ENCODE peak calls at places on chromosomes 1 and 21, in six cellular contexts. U is astrocyte of the spinal cord, H is bronchial epithelial cell, W is adipocyte, L is mammary epithelial cell, Q is colonic mucosa. C is an unnamed sample.

GRCh38 chr1:160550572-160551034 is 27.5 kb upstream of the SLAMF6 start:
- DNase-seq in U (no peak), W (no peak), Q (no peak), H (no peak), L (no peak), C (no peak)

GRCh38 chr1:116153692-116154031 is 42.5 kb downstream of the MAB21L3 start:
- DNase-seq in Q (peak), W (no peak), L (no peak), U (no peak), H (no peak), C (no peak)

GRCh38 chr1:160377585-160378206 is 10.8 kb downstream of the NHLH1 start:
- DNase-seq in Q (no peak), L (peak), H (peak), U (peak), W (peak), C (no peak)

GRCh38 chr1:24236170-24237045 is 49.3 kb upstream of the IFNLR1 start:
- DNase-seq in L (peak), U (peak), W (peak), H (peak), Q (no peak), C (no peak)

GRCh38 chr1:160748182-160748876 is 9.3 kb downstream of the SLAMF7 start:
- DNase-seq in W (no peak), Q (no peak), L (peak), U (peak), H (peak), C (no peak)

GRCh38 chr1:31593770-31594632 is 17.7 kb downstream of the TINAGL1 start:
- DNase-seq in W (peak), U (peak), H (peak), L (peak), Q (peak), C (peak)

GRCh38 chr1:242828199-242828598 is 303.7 kb upstream of the PLD5 start:
- DNase-seq in W (no peak), U (no peak), H (no peak), L (no peak), Q (no peak), C (peak)

GRCh38 chr1:244971524-244972216 is 107.3 kb upstream of the HNRNPU start:
- DNase-seq in H (no peak), U (peak), L (no peak), Q (no peak), W (no peak), C (no peak)

GRCh38 chr1:47192458-47193384 is 2.9 kb upstream of the PDZK1IP1 start:
- DNase-seq in W (peak), U (peak), Q (peak), H (peak), L (peak), C (peak)

GRCh38 chr1:33296824-33297223 is 24.1 kb downstream of the A3GALT2 start:
- DNase-seq in Q (no peak), L (no peak), H (no peak), U (no peak), W (no peak), C (no peak)

GRCh38 chr1:234661249-234661928 is 51.4 kb upstream of the IRF2BP2 start:
- DNase-seq in L (no peak), Q (peak), W (no peak), H (peak), U (no peak), C (no peak)

GRCh38 chr1:231166398-231166797 is 4.5 kb downstream of the TRIM67 start:
- DNase-seq in U (no peak), L (no peak), W (peak), Q (no peak), H (no peak), C (no peak)

GRCh38 chr1:110440877-110441276 is 10.1 kb upstream of the PROK1 start:
- DNase-seq in W (peak), H (peak), L (no peak), Q (no peak), U (no peak), C (no peak)

GRCh38 chr1:115300087-115300856 is 37.8 kb downstream of the NGF start:
- DNase-seq in L (peak), Q (no peak), H (peak), W (peak), U (no peak), C (no peak)

GRCh38 chr1:11526071-11526895 is 47.3 kb downstream of the DISP3 start:
- DNase-seq in W (no peak), U (no peak), L (peak), H (peak), Q (no peak), C (no peak)

GRCh38 chr1:8145525-8145924 is 119.4 kb upstream of the ERRFI1 start:
- DNase-seq in U (peak), L (no peak), W (no peak), Q (no peak), H (no peak), C (peak)

GRCh38 chr1:185546029-185546428 is 188.2 kb upstream of the HMCN1 start:
- DNase-seq in U (no peak), H (no peak), L (no peak), Q (no peak), W (no peak), C (no peak)

GRCh38 chr21:45539046-45539795 is 3.0 kb downstream of the SLC19A1 start:
- DNase-seq in Q (peak), H (no peak), W (no peak), U (no peak), L (no peak), C (no peak)

GRCh38 chr1:111628153-111628552 is 8.6 kb downstream of the RAP1A start:
- DNase-seq in H (no peak), L (no peak), W (no peak), Q (no peak), U (peak), C (no peak)

GRCh38 chr1:24540051-24540905 is 15.6 kb upstream of the NCMAP start:
- DNase-seq in L (no peak), U (no peak), Q (no peak), W (no peak), H (no peak), C (no peak)

GRCh38 chr21:45011911-45012660 is 62.3 kb upstream of the ADARB1 start:
- DNase-seq in L (peak), H (peak), U (peak), Q (no peak), W (peak), C (no peak)

GRCh38 chr1:11797525-11798216 is 8.1 kb downstream of the MTHFR start:
- DNase-seq in Q (peak), W (no peak), U (peak), H (no peak), L (no peak), C (no peak)

GRCh38 chr1:18849252-18849651 is 10.2 kb downstream of the TAS1R2 start:
- DNase-seq in H (no peak), U (no peak), L (no peak), W (no peak), Q (no peak), C (no peak)

GRCh38 chr1:152514715-152515453 is 602 bp downstream of the CRCT1 start:
- DNase-seq in W (no peak), Q (no peak), U (no peak), H (peak), L (no peak), C (no peak)

GRCh38 chr1:22365331-22366295 is 86.0 kb upstream of the ZBTB40 start:
- DNase-seq in W (no peak), Q (no peak), L (no peak), H (no peak), U (peak), C (no peak)

DNA sequence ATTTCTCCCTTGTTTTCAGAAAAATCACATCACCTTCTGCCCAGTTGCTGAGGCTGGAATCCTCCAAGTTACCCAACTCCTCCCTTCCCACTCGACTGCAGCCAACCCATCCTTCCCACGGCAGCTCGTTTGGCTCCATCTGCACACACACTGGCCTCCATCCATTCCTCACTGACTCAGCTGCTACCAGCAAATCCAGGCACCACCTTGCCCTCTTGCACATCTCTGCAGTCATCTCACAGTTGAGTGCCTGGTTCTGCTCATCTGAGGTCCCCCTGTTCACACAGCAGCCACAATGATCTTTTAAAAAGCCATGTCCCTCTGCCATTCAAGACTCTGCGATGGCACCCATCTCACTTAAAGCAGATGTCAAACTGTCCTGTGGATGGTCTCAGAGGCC is 5.9 kb downstream of the ZNF692 start:
- DNase-seq in H (no peak), W (no peak), L (no peak), Q (no peak), U (peak), C (no peak)
- H3K4me3 ChIP-seq in H (no peak), W (no peak), L (no peak), Q (no peak), U (no peak), C (no peak)

GRCh38 chr1:43651922-43652321 is 2.0 kb downstream of the KDM4A start:
- DNase-seq in Q (peak), H (no peak), U (no peak), L (no peak), W (peak), C (no peak)
- H3K4me3 ChIP-seq in Q (peak), H (peak), U (peak), L (peak), W (peak), C (no peak)

DNA sequence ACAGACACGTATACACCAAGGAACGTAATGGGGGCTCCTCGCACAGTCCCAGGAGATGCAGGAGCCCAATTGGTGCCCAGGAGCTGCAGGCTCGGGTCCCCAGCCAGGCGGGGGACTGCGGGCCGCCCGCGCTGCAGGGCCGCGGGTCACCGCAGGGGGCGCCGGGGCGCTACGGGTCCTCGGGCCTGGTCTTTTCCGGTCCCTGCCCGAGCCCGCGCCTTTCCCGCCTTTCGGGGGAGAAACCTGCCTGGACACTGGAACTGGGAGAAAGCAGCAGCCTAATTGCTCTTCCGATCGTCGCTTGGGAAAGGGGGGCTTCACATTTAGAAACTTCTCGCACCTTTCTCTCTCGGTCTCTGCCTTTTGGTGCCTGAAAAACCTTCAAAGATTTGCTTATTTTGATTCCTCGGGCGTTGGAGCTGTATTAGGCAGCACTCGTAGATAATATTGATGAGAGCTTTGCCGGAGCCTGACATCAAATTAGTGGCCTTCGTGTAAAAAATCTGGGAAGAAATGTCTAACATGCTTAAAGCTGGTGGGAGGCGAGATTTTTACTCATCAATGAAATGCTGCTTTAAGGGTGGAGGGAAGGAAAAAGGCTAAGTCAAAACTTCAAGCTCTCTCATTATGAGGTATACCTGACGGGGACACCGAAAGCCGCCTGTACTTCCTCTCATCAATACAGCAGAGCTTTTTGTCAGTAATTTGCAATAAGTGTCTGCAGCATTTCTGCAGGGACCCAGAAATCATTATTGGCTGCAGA is 12.6 kb upstream of the BARHL2 start:
- DNase-seq in U (no peak), Q (no peak), W (no peak), H (no peak), L (no peak), C (no peak)
- H3K4me3 ChIP-seq in U (no peak), Q (no peak), W (peak), H (no peak), L (no peak), C (no peak)

GRCh38 chr1:3170566-3171453 is 101.8 kb downstream of the PRDM16 start:
- DNase-seq in H (peak), U (peak), W (peak), Q (peak), L (no peak), C (no peak)
- H3K4me3 ChIP-seq in H (peak), U (no peak), W (peak), Q (peak), L (no peak), C (no peak)

DNA sequence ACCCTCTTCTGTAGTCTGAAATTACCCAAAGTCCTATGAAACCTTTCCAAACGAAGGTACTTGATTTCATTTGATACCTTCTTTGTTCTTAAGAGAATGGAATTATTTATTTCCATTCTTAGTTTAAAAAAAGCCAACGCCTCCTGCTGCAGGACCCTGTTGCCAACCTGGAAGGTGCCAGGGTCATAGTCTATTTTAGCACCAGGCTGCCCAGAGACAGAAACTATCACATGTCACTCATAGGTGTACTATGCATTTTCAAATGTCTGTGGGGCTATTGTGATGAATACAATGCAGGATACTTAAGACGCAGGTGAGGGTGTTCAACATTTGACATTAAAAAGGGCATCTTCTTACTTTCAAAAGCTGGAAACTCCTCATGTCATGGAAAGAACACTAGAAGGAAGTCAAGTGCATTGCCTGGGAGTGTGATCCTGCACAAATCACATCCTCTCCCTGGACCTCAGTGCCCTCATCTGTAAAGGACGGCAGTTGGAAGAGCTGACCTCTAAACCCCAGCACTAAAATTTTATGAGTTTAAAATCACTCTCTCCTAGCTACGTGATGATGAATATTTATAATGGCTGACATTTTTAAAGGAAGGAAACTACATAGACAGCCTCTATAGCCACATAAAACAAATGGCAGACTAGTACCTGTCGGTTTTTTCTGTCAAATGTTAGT is 107.3 kb upstream of the SYT6 start:
- DNase-seq in H (no peak), Q (no peak), U (no peak), W (no peak), L (no peak), C (no peak)
- H3K4me3 ChIP-seq in H (no peak), Q (no peak), U (no peak), W (no peak), L (no peak), C (no peak)

GRCh38 chr21:33750017-33750416 is 107.7 kb downstream of the ITSN1 start:
- DNase-seq in L (no peak), Q (no peak), W (no peak), H (no peak), U (no peak), C (no peak)
- H3K4me3 ChIP-seq in L (no peak), Q (no peak), W (no peak), H (no peak), U (no peak), C (no peak)

GRCh38 chr1:228009828-228010775 is 3.3 kb downstream of the WNT3A start:
- DNase-seq in Q (no peak), L (no peak), U (no peak), W (no peak), H (no peak), C (no peak)
- H3K4me3 ChIP-seq in Q (no peak), L (no peak), U (no peak), W (no peak), H (no peak), C (no peak)

DNA sequence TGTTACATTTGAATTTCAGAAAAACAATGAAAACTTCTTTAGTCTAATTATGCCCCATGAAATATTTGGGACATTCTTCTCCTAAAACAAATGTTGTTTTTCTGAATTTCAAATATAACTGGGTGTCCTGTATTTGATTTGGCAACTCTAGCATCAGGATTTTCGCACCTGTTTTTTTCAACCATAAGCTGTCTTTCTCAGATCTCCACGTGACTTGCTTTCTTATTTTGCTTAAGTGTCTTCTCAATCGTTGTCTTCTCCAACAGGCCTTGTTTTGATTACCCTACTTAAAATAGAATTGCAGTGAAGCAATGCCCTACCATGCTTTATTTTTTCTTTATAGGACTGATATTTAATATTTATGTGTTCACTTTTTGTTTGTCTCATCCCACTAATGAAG is 752.8 kb upstream of the RGS18 start:
- DNase-seq in L (no peak), U (no peak), Q (no peak), W (no peak), H (no peak), C (no peak)
- H3K4me3 ChIP-seq in L (no peak), U (no peak), Q (no peak), W (no peak), H (no peak), C (no peak)